ENCODE peak calls at places on chromosomes 3 and 15, in six cellular contexts. N, B, I, G, X and A are unnamed samples.

GRCh38 chr3:45140392-45140791 is 5.8 kb downstream of the CDCP1 start:
- DNase-seq in N (no peak), B (no peak), I (no peak), G (no peak), X (peak; percentile 66), A (no peak)

GRCh38 chr3:101676219-101676764 is 640 bp downstream of the ZBTB11 start:
- DNase-seq in N (peak; percentile 94), B (peak; percentile 86), I (peak; percentile 93), G (peak; percentile 97), X (peak; percentile 97), A (peak; percentile 96)

GRCh38 chr3:72050048-72050632 is 265.2 kb upstream of the PROK2 start:
- DNase-seq in N (no peak), B (no peak), I (no peak), G (no peak), X (no peak), A (no peak)

GRCh38 chr3:9207076-9207763 is 42.2 kb downstream of the SRGAP3 start:
- DNase-seq in N (no peak), B (no peak), I (no peak), G (no peak), X (no peak), A (no peak)

GRCh38 chr15:81480645-81481053 is 106.6 kb upstream of the TMC3 start:
- DNase-seq in N (peak; percentile 70), B (no peak), I (no peak), G (peak; percentile 23), X (peak; percentile 27), A (no peak)

GRCh38 chr15:92821491-92822116 is 78.5 kb upstream of the CHD2 start:
- DNase-seq in N (no peak), B (no peak), I (no peak), G (no peak), X (peak; percentile 75), A (no peak)

GRCh38 chr15:101551696-101552591 is 62.4 kb upstream of the PCSK6 start:
- DNase-seq in N (no peak), B (no peak), I (no peak), G (no peak), X (no peak), A (no peak)

GRCh38 chr3:52090620-52091468 is 34.5 kb upstream of the DUSP7 start:
- DNase-seq in N (no peak), B (no peak), I (no peak), G (no peak), X (no peak), A (no peak)

GRCh38 chr3:37816271-37816670 is 45.4 kb upstream of the CTDSPL start:
- DNase-seq in N (no peak), B (no peak), I (no peak), G (no peak), X (no peak), A (no peak)

DNA sequence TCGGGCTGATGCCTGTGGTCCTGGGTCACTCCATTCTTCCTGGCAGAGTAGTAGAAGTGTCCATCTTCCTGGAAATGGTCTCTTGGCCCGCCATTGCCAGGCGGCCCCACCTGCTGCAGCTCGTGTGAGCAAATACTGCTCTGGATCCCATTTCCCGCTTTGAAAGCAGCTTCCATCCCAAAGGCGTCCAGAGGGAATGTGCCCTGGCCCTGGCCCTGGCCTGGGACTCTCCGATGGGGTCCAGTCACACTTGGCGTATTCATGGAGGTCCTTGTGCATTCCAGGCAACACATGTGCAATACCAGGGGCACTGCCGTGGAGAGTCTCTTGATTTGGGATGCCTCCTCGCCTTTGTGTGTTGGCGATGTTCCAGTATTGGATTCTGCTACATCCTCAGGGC is 111.1 kb downstream of the SNRPN start:
- DNase-seq in N (no peak), B (no peak), I (no peak), G (no peak), X (no peak), A (no peak)
- H3K9me3 ChIP-seq in N (peaks cover 100% of the 10 kb centered on the region), B (peaks cover 96% of the 10 kb centered on the region), I (peaks cover 89% of the 10 kb centered on the region), G (peaks cover 99% of the 10 kb centered on the region), X (peaks cover 99% of the 10 kb centered on the region), A (peaks cover 100% of the 10 kb centered on the region)

GRCh38 chr3:16338124-16338523 is 73.1 kb downstream of the OXNAD1 start:
- DNase-seq in N (no peak), B (no peak), I (peak; percentile 31), G (peak; percentile 81), X (no peak), A (no peak)
- H3K27ac ChIP-seq in N (peak overlapping the region; percentile 50), B (no peak overlapping the region), I (peak overlapping the region; percentile 46), G (peak overlapping the region; percentile 80), X (no peak overlapping the region), A (peak overlapping the region; percentile 34)

DNA sequence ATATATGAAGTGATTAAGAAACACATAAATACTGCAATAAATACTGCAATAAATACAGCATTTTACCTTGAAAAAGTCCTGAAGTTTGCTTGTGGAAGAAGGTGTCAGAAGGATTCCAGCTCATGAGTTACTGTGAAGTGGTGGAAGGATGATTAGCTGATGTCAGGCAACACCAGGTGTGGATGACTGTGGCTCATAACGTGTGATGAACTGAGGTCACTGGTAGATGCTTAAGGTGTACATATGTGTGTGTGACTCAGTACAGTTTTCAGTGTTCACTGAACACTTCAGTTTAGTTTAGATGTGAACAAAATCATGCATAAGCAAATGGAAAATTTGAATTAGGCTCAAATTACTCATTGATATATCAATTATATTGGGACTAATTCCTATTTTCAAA is 1045.0 kb downstream of the NTRK3 start:
- DNase-seq in N (no peak), B (no peak), I (no peak), G (no peak), X (peak; percentile 62), A (no peak)
- H3K9me3 ChIP-seq in N (no peaks in the 10 kb centered on the region), B (no peaks in the 10 kb centered on the region), I (no peaks in the 10 kb centered on the region), G (no peaks in the 10 kb centered on the region), X (no peaks in the 10 kb centered on the region), A (no peaks in the 10 kb centered on the region)

DNA sequence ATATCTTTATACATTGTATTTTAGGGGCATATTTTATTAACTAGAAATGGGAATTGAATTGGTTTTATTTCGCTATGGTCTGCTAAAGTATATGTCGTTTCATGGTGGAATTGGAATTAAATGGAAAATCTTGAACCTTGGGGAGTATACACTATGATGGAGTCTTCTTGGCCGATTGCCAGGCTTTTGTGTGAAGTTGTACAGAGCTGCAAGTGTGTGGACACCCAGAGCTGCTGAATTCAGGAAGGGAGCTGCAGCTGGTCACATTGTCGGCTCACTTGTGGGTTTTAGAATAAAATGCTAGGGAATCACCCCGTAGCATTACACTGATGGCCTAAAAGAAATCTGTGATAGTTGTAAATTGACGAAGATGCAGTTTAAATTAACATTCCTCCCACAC is 35.1 kb downstream of the USP3 start:
- DNase-seq in N (peak; percentile 49), B (no peak), I (no peak), G (no peak), X (no peak), A (no peak)
- H3K27ac ChIP-seq in N (no peak overlapping the region), B (no peak overlapping the region), I (no peak overlapping the region), G (no peak overlapping the region), X (no peak overlapping the region), A (no peak overlapping the region)

GRCh38 chr3:196317702-196318467 is at the start of gene DYNLT2B:
- DNase-seq in N (peak; percentile 86), B (peak; percentile 65), I (peak; percentile 83), G (peak; percentile 89), X (peak; percentile 91), A (peak; percentile 49)
- H3K9me3 ChIP-seq in N (no peaks in the 10 kb centered on the region), B (no peaks in the 10 kb centered on the region), I (no peaks in the 10 kb centered on the region), G (no peaks in the 10 kb centered on the region), X (no peaks in the 10 kb centered on the region), A (no peaks in the 10 kb centered on the region)